ENCODE peak calls at places on chromosome 5, in eight cellular contexts. Q, K, R, U, G, C, M and V are unnamed samples.

GRCh38 chr5:173962436-173962835 is 26.5 kb upstream of the C5orf47 start:
- DNase-seq in U (no peak), R (no peak), K (no peak), Q (no peak), G (no peak), C (no peak), M (no peak), V (no peak)

GRCh38 chr5:63563008-63563917 is 399.0 kb downstream of the HTR1A start:
- DNase-seq in U (no peak), G (no peak), R (no peak), Q (no peak), K (no peak), M (no peak), C (no peak), V (peak)

GRCh38 chr5:96975656-96976055 is 39.8 kb downstream of the LNPEP start:
- DNase-seq in M (no peak), C (no peak), U (no peak), Q (no peak), K (no peak), G (no peak), R (no peak), V (no peak)

GRCh38 chr5:169029661-169030274 is 271.2 kb downstream of the SLIT3 start:
- DNase-seq in R (no peak), G (no peak), Q (no peak), U (no peak), K (no peak), M (no peak), C (no peak), V (no peak)

GRCh38 chr5:53200309-53200708 is 90.8 kb upstream of the MOCS2 start:
- DNase-seq in U (no peak), C (no peak), M (no peak), Q (no peak), K (no peak), R (no peak), G (no peak), V (no peak)

GRCh38 chr5:102853680-102854079 is 98.6 kb downstream of the PAM start:
- DNase-seq in G (peak), U (no peak), C (no peak), M (no peak), R (no peak), K (no peak), Q (no peak), V (no peak)

GRCh38 chr5:174724484-174725260 is at the start of gene MSX2:
- DNase-seq in U (peak), Q (peak), C (peak), M (peak), G (peak), R (peak), K (peak), V (peak)

GRCh38 chr5:106376522-106376921 is 1294.2 kb downstream of the EFNA5 start:
- DNase-seq in G (no peak), M (no peak), C (no peak), K (no peak), Q (no peak), U (no peak), R (no peak), V (no peak)

GRCh38 chr5:178206166-178207101 is 2.1 kb downstream of the HNRNPAB start:
- DNase-seq in M (peak), Q (no peak), C (no peak), R (no peak), G (no peak), U (no peak), K (no peak), V (peak)

GRCh38 chr5:155004138-155004744 is 9.3 kb upstream of the KIF4B start:
- DNase-seq in R (no peak), G (peak), C (peak), M (no peak), Q (no peak), U (peak), K (peak), V (no peak)

GRCh38 chr5:14842117-14842516 is 29.5 kb downstream of the ANKH start:
- DNase-seq in M (no peak), R (no peak), U (no peak), G (no peak), Q (no peak), C (no peak), K (no peak), V (no peak)

GRCh38 chr5:36156619-36157018 is 4.7 kb downstream of the SKP2 start:
- DNase-seq in G (no peak), Q (no peak), C (no peak), K (no peak), M (no peak), U (no peak), R (no peak), V (no peak)

GRCh38 chr5:52725065-52725746 is 62.5 kb upstream of the ITGA1 start:
- DNase-seq in R (peak), U (peak), C (peak), M (no peak), Q (peak), K (no peak), G (no peak), V (peak)

GRCh38 chr5:172410839-172411238 is 43.5 kb downstream of the SH3PXD2B start:
- DNase-seq in G (no peak), U (no peak), C (no peak), Q (no peak), R (no peak), M (no peak), K (no peak), V (no peak)

GRCh38 chr5:142192296-142192695 is 83.7 kb downstream of the NDFIP1 start:
- DNase-seq in C (no peak), G (no peak), M (no peak), K (no peak), R (peak), Q (no peak), U (no peak), V (no peak)

DNA sequence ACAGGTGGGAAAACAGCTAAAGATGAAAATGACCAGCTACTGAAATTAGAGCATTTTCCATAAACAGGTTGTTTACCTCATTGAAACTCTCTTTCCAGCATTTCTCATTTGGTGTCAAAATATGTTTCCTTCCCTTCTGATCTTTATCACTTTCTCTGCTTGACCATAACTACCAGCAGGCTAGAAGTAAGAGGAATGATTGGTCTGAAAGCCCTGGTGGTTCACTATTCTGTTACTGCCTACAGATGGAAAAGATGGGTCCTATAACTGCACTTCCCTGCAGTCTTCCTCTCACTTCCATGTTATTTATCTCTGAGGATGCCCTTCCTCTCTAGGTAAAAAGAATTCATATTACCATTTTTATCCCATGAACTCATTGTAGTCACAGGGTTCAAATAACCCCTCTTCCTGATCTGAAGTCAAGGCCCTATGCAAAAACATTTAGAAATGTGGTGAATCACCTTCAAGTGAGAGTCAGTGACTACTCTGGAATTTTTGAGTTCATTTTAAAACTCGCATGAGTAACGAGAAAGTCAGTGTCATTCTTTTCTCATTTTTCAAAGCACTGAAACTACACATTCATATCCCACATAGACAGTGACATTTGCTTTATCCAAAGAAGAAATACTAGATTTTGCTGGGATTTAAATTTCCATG is 51.6 kb downstream of the ZNF474 start:
- DNase-seq in C (no peak), G (no peak), R (no peak), Q (no peak), M (no peak), U (no peak), K (no peak), V (no peak)
- TF ChIP-seq POLR2AphosphoS5 in C (no peak), G (no peak), R (no peak), Q (no peak), M (no peak), U (no peak), K (no peak), V (no peak)

DNA sequence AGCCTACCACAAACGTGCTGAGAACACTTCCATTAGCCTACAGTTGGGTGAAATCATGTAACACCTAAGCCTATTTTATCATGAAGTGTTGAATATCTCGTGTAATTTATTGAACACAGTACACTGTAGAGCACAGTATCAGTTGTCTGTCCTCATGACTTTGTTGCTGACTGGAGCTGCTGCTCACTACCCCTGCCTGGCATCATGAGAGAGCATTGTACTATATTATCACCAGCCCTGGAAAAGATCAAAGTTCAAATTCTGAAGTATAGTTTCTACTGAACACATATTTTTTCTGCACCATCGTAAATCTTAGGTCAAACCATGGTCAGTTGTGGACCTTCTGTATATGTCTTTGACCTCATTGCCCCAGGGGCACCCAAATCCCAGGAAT is 169.3 kb upstream of the RAI14 start:
- DNase-seq in C (no peak), K (no peak), G (no peak), U (no peak), Q (no peak), M (no peak), R (no peak), V (no peak)
- TF ChIP-seq POLR2AphosphoS5 in C (no peak), K (no peak), G (no peak), U (no peak), Q (no peak), M (no peak), R (no peak), V (no peak)

DNA sequence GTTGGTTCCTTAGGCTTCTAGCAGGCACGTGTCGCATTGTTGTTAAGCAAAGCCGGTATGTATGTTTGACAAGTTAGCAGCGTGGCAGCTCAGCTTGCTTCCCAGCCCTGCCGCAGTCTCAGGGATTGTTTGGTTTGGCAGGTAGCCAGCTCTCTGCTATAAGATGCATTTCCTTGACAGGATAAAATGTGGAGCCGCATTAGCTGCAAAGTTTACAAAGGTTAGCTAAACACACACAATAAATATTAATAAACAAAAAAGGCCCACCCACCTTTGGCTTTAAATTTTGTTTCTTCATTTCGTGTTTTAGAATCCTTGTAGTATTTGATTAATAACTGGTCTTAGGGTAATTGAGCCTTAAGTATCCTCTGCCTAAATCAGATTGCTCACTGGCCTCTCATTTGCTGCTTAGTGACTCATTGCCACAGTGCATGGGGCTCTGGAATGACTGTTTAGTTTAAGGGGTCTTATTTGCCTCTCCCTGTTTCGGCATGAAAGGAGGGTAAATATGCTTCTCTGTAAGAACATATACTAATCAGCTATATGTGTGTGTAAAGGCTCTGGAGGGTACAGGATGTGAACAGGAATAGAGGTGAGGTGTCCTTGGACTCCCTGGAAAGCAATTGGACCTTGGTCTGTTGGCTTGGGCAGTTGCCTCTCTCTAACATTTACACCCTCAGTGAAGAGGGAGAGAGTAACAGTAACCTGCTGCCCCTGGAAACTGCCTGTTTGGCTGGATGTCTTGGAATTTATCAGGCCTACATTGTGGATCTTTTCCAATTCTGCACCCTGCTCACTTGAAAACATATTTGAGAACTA is 122.0 kb downstream of the GDNF start:
- DNase-seq in G (no peak), C (peak), M (peak), Q (peak), U (peak), K (no peak), R (peak), V (peak)
- TF ChIP-seq POLR2AphosphoS5 in G (no peak), C (peak), M (peak), Q (no peak), U (no peak), K (no peak), R (peak), V (no peak)

GRCh38 chr5:59035681-59036080 is 452.8 kb downstream of the RAB3C start:
- DNase-seq in U (no peak), R (no peak), M (no peak), Q (no peak), K (no peak), C (no peak), G (no peak), V (no peak)

GRCh38 chr5:59037453-59038168 is 454.7 kb downstream of the RAB3C start:
- DNase-seq in C (no peak), Q (no peak), G (no peak), M (no peak), U (no peak), R (no peak), K (no peak), V (no peak)

GRCh38 chr5:59034498-59035186 is 451.8 kb downstream of the RAB3C start:
- DNase-seq in G (peak), K (no peak), R (peak), U (no peak), C (no peak), Q (no peak), M (no peak), V (no peak)

GRCh38 chr5:59037041-59037440 is 454.2 kb downstream of the RAB3C start:
- DNase-seq in U (no peak), Q (no peak), R (no peak), G (no peak), M (no peak), C (no peak), K (no peak), V (no peak)

GRCh38 chr5:59036274-59036961 is 453.5 kb downstream of the RAB3C start:
- DNase-seq in K (peak), U (peak), M (peak), G (no peak), Q (peak), R (peak), C (no peak), V (no peak)
- TF ChIP-seq POLR2AphosphoS5 in K (no peak), U (peak), M (peak), G (no peak), Q (peak), R (peak), C (peak), V (no peak)

GRCh38 chr5:33475706-33476105 is 34.9 kb downstream of the TARS1 start:
- DNase-seq in R (no peak), K (no peak), U (no peak), C (no peak), Q (no peak), M (no peak), G (no peak), V (no peak)
- TF ChIP-seq POLR2AphosphoS5 in R (no peak), K (no peak), U (no peak), C (no peak), Q (no peak), M (no peak), G (no peak), V (no peak)

GRCh38 chr5:133330956-133331355 is 279.1 kb downstream of the HSPA4 start:
- DNase-seq in R (no peak), K (no peak), Q (no peak), U (no peak), C (no peak), G (no peak), M (no peak), V (no peak)
- TF ChIP-seq POLR2AphosphoS5 in R (no peak), K (no peak), Q (no peak), U (no peak), C (no peak), G (no peak), M (no peak), V (no peak)

GRCh38 chr5:57538341-57538955 is 55.8 kb upstream of the ACTBL2 start:
- DNase-seq in K (no peak), R (no peak), C (no peak), U (no peak), G (no peak), Q (no peak), M (no peak), V (no peak)
- TF ChIP-seq POLR2AphosphoS5 in K (no peak), R (no peak), C (no peak), U (no peak), G (no peak), Q (no peak), M (no peak), V (no peak)